ENCODE peak calls at places on chromosomes 2 and 18, in seven cellular contexts. N is H1, U is neuronal stem cell, Y is IMR-90, M is H9, O is mesenchymal stem cell, J is trophoblast cell. D is an unnamed sample.

GRCh38 chr2:212073360-212073759 is 465.2 kb downstream of the ERBB4 start:
- DNase-seq in U (no peak), O (no peak), M (no peak), Y (no peak), N (no peak), J (no peak), D (no peak)

GRCh38 chr2:111069722-111070121 is 51.0 kb upstream of the BCL2L11 start:
- DNase-seq in N (no peak), M (no peak), Y (no peak), O (no peak), U (no peak), J (no peak), D (peak)

GRCh38 chr2:96920801-96921560 is 51.1 kb upstream of the SEMA4C start:
- DNase-seq in N (no peak), M (no peak), U (no peak), J (no peak), Y (no peak), O (no peak), D (no peak)

GRCh38 chr18:25832008-25832604 is 258.3 kb downstream of the SS18 start:
- DNase-seq in N (peak), J (peak), U (peak), M (peak), Y (peak), O (peak), D (peak)

GRCh38 chr2:11722249-11723060 is 24.0 kb upstream of the LPIN1 start:
- DNase-seq in U (no peak), O (no peak), M (no peak), Y (no peak), N (no peak), J (no peak), D (no peak)

GRCh38 chr2:190765386-190766173 is 115.0 kb upstream of the GLS start:
- DNase-seq in O (peak), N (no peak), J (no peak), Y (peak), M (no peak), U (no peak), D (no peak)

GRCh38 chr2:218030409-218031195 is 27.8 kb upstream of the TNS1 start:
- DNase-seq in U (no peak), O (no peak), N (peak), J (no peak), M (no peak), Y (no peak), D (no peak)

GRCh38 chr18:11487390-11487789 is 122.0 kb upstream of the SLC35G4 start:
- DNase-seq in Y (no peak), J (no peak), U (no peak), M (no peak), N (no peak), O (no peak), D (peak)

GRCh38 chr2:40721595-40721994 is 269.7 kb upstream of the SLC8A1 start:
- DNase-seq in J (peak), Y (peak), M (no peak), U (no peak), O (no peak), N (no peak), D (no peak)

GRCh38 chr2:190325588-190325987 is 6.0 kb upstream of the HIBCH start:
- DNase-seq in M (no peak), U (no peak), N (no peak), Y (no peak), O (no peak), J (no peak), D (no peak)

GRCh38 chr2:66576381-66577330 is 141.7 kb downstream of the MEIS1 start:
- DNase-seq in N (peak), O (peak), Y (peak), U (no peak), J (peak), M (peak), D (peak)
- H2AK5ac ChIP-seq in N (no peak), O (no peak), Y (peak), U (no peak), J (no peak), M (no peak), D (no peak)

DNA sequence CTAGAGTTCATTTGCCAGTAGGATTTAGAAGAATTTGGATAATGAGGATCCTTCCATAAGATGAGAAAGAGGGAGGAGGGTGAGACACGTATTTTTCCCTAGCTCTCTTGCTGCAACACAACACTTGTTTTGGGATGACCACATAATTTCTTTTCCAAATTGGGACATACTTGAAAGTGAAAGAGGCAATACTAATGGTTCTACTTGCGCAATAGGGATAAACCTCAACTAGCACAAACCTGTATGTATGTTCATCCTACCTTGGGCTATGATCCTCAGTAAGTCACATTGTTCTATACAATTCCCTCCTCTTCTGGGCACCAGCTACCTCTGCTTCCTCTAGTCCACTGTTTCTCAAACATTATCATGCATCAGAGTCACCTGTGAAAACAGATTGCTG is 1208.8 kb upstream of the LRRTM1 start:
- DNase-seq in J (no peak), Y (no peak), O (no peak), N (no peak), U (no peak), M (no peak), D (no peak)
- H2BK120ac ChIP-seq in J (no peak), Y (no peak), O (no peak), N (no peak), U (no peak), M (no peak), D (no peak)

GRCh38 chr2:240146591-240147278 is 6.3 kb upstream of the OTOS start:
- DNase-seq in U (no peak), M (no peak), N (no peak), Y (no peak), J (no peak), O (no peak), D (no peak)

GRCh38 chr2:240144649-240145261 is 4.3 kb upstream of the OTOS start:
- DNase-seq in Y (no peak), J (no peak), O (no peak), M (no peak), U (no peak), N (no peak), D (no peak)

GRCh38 chr2:240143801-240144648 is 3.6 kb upstream of the OTOS start:
- DNase-seq in Y (peak), N (peak), O (peak), U (peak), M (peak), J (peak), D (peak)

GRCh38 chr2:240146141-240146561 is 5.7 kb upstream of the OTOS start:
- DNase-seq in Y (no peak), N (no peak), J (no peak), M (no peak), O (no peak), U (no peak), D (no peak)

GRCh38 chr2:240145461-240145860 is 5.0 kb upstream of the OTOS start:
- DNase-seq in M (no peak), Y (no peak), U (no peak), O (no peak), J (no peak), N (no peak), D (no peak)
- H3K23ac ChIP-seq in M (no peak), Y (no peak), U (no peak), O (no peak), J (no peak), N (no peak), D (no peak)

GRCh38 chr2:160256511-160256910 is 56.4 kb upstream of the ITGB6 start:
- DNase-seq in M (no peak), J (no peak), Y (no peak), O (no peak), N (no peak), U (no peak), D (no peak)
- H2AK5ac ChIP-seq in M (no peak), J (no peak), Y (peak), O (peak), N (no peak), U (no peak), D (no peak)

GRCh38 chr2:199505755-199506403 is 48.1 kb upstream of the SATB2 start:
- DNase-seq in N (no peak), Y (no peak), U (no peak), J (no peak), O (no peak), M (no peak), D (no peak)

GRCh38 chr2:199509401-199509800 is 51.7 kb upstream of the SATB2 start:
- DNase-seq in O (no peak), J (no peak), U (no peak), Y (no peak), M (no peak), N (no peak), D (no peak)
- H2BK120ac ChIP-seq in O (no peak), J (no peak), U (no peak), Y (no peak), M (no peak), N (no peak), D (no peak)

GRCh38 chr2:1976112-1976511 is 231.8 kb upstream of the PXDN start:
- DNase-seq in M (no peak), O (no peak), J (no peak), Y (no peak), N (no peak), U (no peak), D (no peak)
- H3K23ac ChIP-seq in M (no peak), O (no peak), J (no peak), Y (no peak), N (no peak), U (no peak), D (no peak)

DNA sequence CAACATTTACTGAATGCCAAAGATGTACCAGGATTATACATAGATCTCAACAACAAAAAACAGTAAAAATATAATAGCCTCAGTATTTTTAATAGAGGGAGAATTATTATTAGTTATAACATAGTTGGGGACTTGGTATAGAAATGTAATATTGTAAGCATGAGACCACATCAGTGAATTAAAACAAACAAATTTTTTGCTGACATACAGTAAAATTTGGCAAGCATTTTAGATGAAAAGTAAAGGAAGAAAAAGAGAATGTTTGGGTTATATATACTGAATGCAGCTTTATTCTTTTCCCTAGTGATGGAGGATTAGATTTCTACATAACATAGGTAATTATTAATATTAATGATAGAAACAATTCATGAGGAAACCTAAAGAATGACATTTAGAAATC is 10.9 kb downstream of the CPS1 start:
- DNase-seq in N (no peak), U (no peak), J (no peak), O (no peak), Y (no peak), M (no peak), D (no peak)
- H2AK5ac ChIP-seq in N (no peak), U (no peak), J (no peak), O (no peak), Y (no peak), M (no peak), D (no peak)

GRCh38 chr2:1771626-1772280 is 27.4 kb upstream of the PXDN start:
- DNase-seq in U (no peak), J (no peak), M (no peak), Y (no peak), O (no peak), N (no peak), D (no peak)
- H2BK120ac ChIP-seq in U (no peak), J (peak), M (no peak), Y (peak), O (no peak), N (no peak), D (no peak)

DNA sequence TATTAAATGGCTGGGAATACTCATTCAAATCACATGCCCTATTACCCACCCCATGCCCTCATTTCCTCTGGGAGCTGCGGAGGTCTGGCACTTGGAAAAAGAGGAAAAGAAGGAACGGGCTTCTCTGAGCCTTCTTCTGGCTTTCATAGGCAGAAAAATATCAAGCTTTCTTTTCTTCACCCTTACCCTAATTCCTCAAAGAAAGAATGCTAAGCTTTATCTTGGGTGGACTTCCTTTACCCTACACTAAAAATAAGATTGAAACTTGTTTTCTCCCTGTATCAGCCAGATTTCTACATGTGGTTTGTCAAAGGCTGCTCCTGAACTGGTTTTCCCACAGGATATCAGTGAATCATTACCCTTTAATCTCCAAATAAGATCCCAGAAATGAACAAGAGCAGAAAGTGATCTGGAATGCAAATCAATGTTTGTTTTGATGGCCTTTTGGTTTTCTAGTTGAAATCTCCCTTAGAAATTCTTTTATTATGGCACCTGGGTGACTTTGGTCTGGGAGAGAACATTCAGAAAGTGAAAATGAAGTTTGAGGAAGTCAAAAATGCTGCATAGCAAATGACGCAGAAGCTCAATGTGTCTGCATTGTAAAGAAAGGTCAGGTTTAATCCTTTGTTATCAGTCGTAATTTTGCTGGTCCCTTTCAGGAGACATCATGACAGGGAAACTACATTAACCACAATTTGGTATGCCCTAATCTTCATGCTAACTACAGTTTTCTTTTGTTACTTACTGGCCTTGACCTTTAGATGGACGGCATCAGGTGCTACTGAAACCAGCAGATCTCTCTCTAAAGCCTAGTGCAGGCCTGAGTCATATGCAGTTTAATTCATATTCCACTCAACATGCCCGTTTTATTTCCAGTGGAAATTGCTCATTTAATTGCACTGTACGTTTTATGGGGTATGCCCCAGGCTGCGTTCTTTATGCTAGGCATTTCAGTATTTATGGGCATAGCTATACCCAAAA is 46.6 kb upstream of the HNRNPA3 start:
- DNase-seq in U (no peak), Y (peak), M (no peak), J (peak), N (no peak), O (peak), D (peak)
- H3K23ac ChIP-seq in U (no peak), Y (peak), M (no peak), J (no peak), N (no peak), O (no peak), D (no peak)